ENCODE peak calls at places on chromosome 20, in nine cellular contexts. P is smooth muscle cell of the brain vasculature; A is retinal pigment epithelial cell; Y is NCI-H774; M is NCI-H1105; O is Ammon's horn; V is anterior cingulate cortex; T is WTC11; F is CD8-positive, alpha-beta T cell. X is an unnamed sample.

GRCh38 chr20:51042064-51042463 is 19.2 kb upstream of the KCNG1 start:
- DNase-seq in Y (no peak), T (no peak), A (no peak), F (no peak), V (no peak), M (no peak), P (no peak), O (no peak), X (peak; percentile 47)

GRCh38 chr20:2333821-2334220 is 38.0 kb downstream of the TGM3 start:
- DNase-seq in O (no peak), A (no peak), P (no peak), Y (no peak), M (no peak), T (no peak), V (no peak), F (no peak), X (no peak)

GRCh38 chr20:62400541-62400940 is 6.5 kb downstream of the CABLES2 start:
- DNase-seq in A (no peak), P (no peak), O (no peak), T (no peak), F (no peak), M (no peak), Y (no peak), V (no peak), X (no peak)

GRCh38 chr20:39190666-39191570 is 228.8 kb downstream of the DHX35 start:
- DNase-seq in T (no peak), M (no peak), A (no peak), Y (no peak), O (no peak), P (no peak), F (no peak), V (no peak), X (peak; percentile 5)

GRCh38 chr20:37345339-37346231 is at the start of gene SRC:
- DNase-seq in A (peak; percentile 20), F (peak; percentile 35), V (peak; percentile 39), O (peak; percentile 76), M (no peak), T (peak; percentile 79), Y (peak; percentile 30), P (peak; percentile 15), X (peak; percentile 84)

GRCh38 chr20:36322131-36322530 is 16.0 kb downstream of the DLGAP4 start:
- DNase-seq in Y (no peak), O (no peak), M (no peak), P (no peak), T (no peak), V (no peak), F (no peak), A (no peak), X (no peak)

GRCh38 chr20:5393218-5393870 is 76.6 kb upstream of the PROKR2 start:
- DNase-seq in T (no peak), A (no peak), M (peak; percentile 96), O (no peak), P (no peak), V (no peak), F (no peak), Y (peak; percentile 47), X (no peak)

GRCh38 chr20:64101731-64102621 is 5.4 kb downstream of the NPBWR2 start:
- DNase-seq in O (no peak), M (peak; percentile 53), T (peak; percentile 79), P (no peak), A (no peak), V (no peak), Y (peak; percentile 21), F (peak; percentile 60), X (peak; percentile 87)

GRCh38 chr20:57693002-57693582 is 16.7 kb downstream of the PMEPA1 start:
- DNase-seq in P (no peak), A (no peak), O (no peak), V (no peak), M (no peak), Y (no peak), T (peak; percentile 48), F (no peak), X (peak; percentile 68)

GRCh38 chr20:10040070-10040970 is 5.5 kb downstream of the ANKEF1 start:
- DNase-seq in P (peak; percentile 13), O (no peak), T (no peak), V (no peak), A (no peak), F (no peak), Y (no peak), M (no peak), X (no peak)

GRCh38 chr20:44615169-44615791 is 32.9 kb downstream of the PKIG start:
- DNase-seq in O (no peak), F (no peak), A (no peak), P (no peak), V (peak; percentile 27), M (no peak), T (no peak), Y (no peak), X (peak; percentile 23)

GRCh38 chr20:61901421-61902212 is 164.1 kb downstream of the TAF4 start:
- DNase-seq in T (no peak), A (no peak), O (no peak), M (no peak), F (no peak), V (no peak), P (no peak), Y (no peak), X (no peak)

GRCh38 chr20:768426-768978 is at the start of gene SLC52A3:
- DNase-seq in O (no peak), Y (no peak), P (no peak), A (no peak), T (peak; percentile 73), F (no peak), M (no peak), V (no peak), X (peak; percentile 80)

GRCh38 chr20:10654630-10655029 is 19.2 kb downstream of the JAG1 start:
- DNase-seq in M (no peak), O (peak; percentile 61), F (no peak), Y (no peak), V (no peak), P (no peak), T (no peak), A (no peak), X (peak; percentile 85)

GRCh38 chr20:58003525-58003924 is 224.9 kb downstream of the ANKRD60 start:
- DNase-seq in A (no peak), Y (no peak), P (no peak), M (no peak), F (no peak), T (no peak), V (no peak), O (no peak), X (no peak)

GRCh38 chr20:1809121-1809520 is 86.1 kb upstream of the SIRPA start:
- DNase-seq in A (no peak), Y (no peak), P (no peak), F (no peak), M (no peak), V (no peak), T (no peak), O (no peak), X (no peak)